ENCODE peak calls at places on chromosome 2, in nine cellular contexts. B is endodermal cell, T is nephron progenitor cell, D is A549, N is sigmoid colon, O is left ventricle myocardium inferior, U is neural crest cell, J is body of pancreas, F is GM13977. C is an unnamed sample.

GRCh38 chr2:28927878-28928277 is 33.4 kb downstream of the WDR43 start:
- DNase-seq in B (no peak), T (no peak), D (no peak), N (no peak), O (no peak), U (no peak), J (no peak), F (no peak), C (no peak)

GRCh38 chr2:19652811-19653210 is 249.0 kb downstream of the TTC32 start:
- DNase-seq in B (no peak), T (no peak), D (no peak), N (no peak), O (no peak), U (no peak), J (no peak), F (no peak), C (no peak)

GRCh38 chr2:156182132-156182531 is 150.4 kb downstream of the NR4A2 start:
- DNase-seq in B (no peak), T (no peak), D (peak), N (no peak), O (no peak), U (no peak), J (peak), F (no peak), C (no peak)

GRCh38 chr2:203786912-203787311 is 80.5 kb downstream of the CD28 start:
- DNase-seq in B (no peak), T (no peak), D (no peak), N (peak), O (peak), U (no peak), J (no peak), F (no peak), C (no peak)

GRCh38 chr2:232981356-232981755 is 31.7 kb downstream of the NGEF start:
- DNase-seq in B (peak), T (no peak), D (no peak), N (no peak), O (no peak), U (no peak), J (peak), F (no peak), C (no peak)

GRCh38 chr2:7694066-7695000 is 777.1 kb downstream of the RNF144A start:
- DNase-seq in B (no peak), T (no peak), D (no peak), N (no peak), O (no peak), U (no peak), J (no peak), F (no peak), C (no peak)

GRCh38 chr2:24382363-24383021 is 22.2 kb upstream of the ITSN2 start:
- DNase-seq in B (peak), T (peak), D (peak), N (peak), O (peak), U (peak), J (peak), F (peak), C (no peak)

GRCh38 chr2:174607989-174608865 is 10.6 kb upstream of the WIPF1 start:
- DNase-seq in B (no peak), T (no peak), D (no peak), N (no peak), O (no peak), U (no peak), J (no peak), F (peak), C (no peak)

GRCh38 chr2:202135111-202135874 is 62.2 kb downstream of the KIAA2012 start:
- DNase-seq in B (no peak), T (no peak), D (peak), N (peak), O (peak), U (no peak), J (peak), F (no peak), C (peak)

GRCh38 chr2:54604771-54605350 is 118.6 kb upstream of the EML6 start:
- DNase-seq in B (no peak), T (no peak), D (no peak), N (no peak), O (no peak), U (no peak), J (no peak), F (no peak), C (no peak)

GRCh38 chr2:108449410-108450200 is 599 bp downstream of the GCC2 start:
- DNase-seq in B (no peak), T (peak), D (peak), N (no peak), O (no peak), U (no peak), J (peak), F (peak), C (peak)

DNA sequence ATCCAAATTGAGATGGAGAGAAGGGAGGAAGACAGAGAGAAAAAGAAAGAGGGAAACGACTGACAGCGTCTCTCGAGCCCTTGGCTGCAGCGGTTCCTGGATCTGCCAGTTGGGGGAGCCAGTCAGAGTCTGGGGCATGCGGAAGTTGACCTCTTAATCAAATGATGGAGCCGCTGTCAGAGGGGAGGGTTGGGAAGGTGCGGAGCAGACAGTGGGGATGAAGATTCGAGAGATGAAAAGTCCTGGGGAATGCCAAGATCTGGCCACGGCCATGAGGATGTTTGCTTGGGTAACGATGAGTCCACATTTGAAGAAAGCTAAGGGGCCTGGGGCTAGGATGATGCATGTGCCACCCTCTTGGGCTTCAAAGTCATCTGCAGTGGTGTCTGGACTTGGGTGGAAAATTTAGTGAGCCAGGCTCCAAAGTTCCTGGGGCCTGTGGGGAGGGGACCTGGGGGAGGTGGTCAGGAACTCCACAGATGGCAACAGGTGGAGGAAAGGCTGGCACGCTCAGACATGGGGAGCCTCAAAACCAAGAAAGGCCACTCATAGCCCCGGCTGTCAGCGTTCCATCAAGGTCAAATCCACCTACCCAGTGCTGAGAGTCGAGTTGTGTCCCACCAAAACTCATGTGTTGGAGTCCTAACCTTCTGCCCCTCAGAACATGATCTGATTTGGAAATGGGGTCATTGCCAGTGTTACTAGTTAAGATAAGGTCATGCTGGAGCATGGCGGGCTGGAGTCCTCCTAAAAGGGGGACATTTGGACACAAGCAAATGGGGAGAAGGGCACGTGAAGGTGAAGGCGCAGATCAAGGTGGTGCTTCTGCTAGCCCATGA is 200.1 kb downstream of the NDUFA10 start:
- DNase-seq in B (peak), T (no peak), D (no peak), N (peak), O (peak), U (no peak), J (no peak), F (no peak), C (no peak)
- TF ChIP-seq CTCF in B (no peak), T (no peak), D (no peak), N (no peak), O (no peak), U (no peak), J (no peak), F (peak), C (no peak)

DNA sequence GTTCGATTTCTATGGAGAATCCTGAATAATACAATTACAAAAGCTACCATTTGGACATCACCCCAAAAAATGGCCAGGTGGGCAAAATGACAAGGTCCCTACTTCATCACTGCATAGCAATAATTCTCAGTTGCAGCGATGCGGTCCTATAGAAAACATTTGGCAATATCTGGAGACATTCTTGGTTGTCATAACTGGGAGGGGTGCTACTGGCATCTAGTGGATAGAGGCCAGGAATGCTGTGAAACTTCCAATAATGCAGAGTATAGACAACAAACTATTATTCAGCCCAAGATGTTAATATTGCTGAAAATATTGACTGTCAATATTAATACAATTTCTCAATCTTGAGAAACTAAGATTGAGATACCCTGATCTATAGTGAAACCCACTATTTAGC is 637.8 kb upstream of the PKDCC start:
- DNase-seq in B (no peak), T (no peak), D (no peak), N (no peak), O (no peak), U (no peak), J (no peak), F (no peak), C (no peak)
- TF ChIP-seq CTCF in B (no peak), T (no peak), D (no peak), N (no peak), O (no peak), U (no peak), J (no peak), F (no peak), C (no peak)

GRCh38 chr2:125745514-125745913 is 910.4 kb upstream of the GYPC start:
- DNase-seq in B (peak), T (peak), D (peak), N (no peak), O (no peak), U (peak), J (peak), F (no peak), C (no peak)
- TF ChIP-seq CTCF in B (peak), T (peak), D (no peak), N (no peak), O (peak), U (peak), J (peak), F (peak), C (no peak)

DNA sequence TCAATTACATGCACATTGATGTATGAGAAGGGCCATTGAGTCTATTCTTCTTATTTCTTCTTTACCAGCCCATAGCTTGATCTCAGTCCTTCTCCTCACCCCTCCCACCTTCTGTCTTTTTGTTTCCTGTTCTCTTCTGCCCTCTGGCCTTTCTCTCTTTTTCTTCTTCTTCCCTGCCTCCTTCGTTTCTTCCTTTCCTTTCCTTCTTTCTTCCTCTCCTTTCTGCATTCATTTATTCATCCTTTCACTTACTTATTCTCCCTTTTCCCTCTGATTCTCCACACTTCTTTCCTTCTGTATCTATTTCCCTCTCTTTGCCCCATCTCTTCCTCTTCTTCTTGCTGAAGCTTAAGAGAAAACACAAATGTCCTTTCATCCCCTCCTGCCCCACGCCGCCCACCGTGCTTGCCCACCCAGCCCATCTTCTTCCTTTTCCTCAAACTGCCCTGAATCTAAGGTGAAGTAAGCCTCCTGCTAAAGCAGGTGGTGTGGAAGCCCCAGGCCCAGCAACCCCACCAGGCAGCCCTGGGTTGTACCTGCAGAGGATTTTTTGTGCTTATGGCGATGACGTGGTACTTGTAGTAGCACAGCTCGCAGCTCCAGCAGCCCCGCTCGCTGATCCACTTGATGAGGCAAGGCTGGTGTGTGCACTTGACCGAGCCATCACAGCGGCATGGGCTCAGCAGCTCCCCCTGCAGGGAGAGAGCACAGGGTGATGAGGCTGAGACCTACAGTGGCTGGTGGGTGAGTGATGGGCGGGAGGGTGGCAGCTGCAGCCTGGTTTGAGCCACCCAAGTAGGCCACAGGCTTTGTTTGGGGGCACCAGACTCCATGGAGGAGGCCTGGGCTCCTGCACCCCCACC is 89.0 kb downstream of the MARCHF4 start:
- DNase-seq in B (peak), T (peak), D (peak), N (no peak), O (no peak), U (peak), J (peak), F (peak), C (no peak)
- TF ChIP-seq CTCF in B (peak), T (peak), D (peak), N (no peak), O (no peak), U (peak), J (no peak), F (peak), C (peak)

GRCh38 chr2:74497777-74498499 is 1.5 kb downstream of the LBX2 start:
- DNase-seq in B (peak), T (peak), D (no peak), N (no peak), O (no peak), U (no peak), J (peak), F (no peak), C (no peak)
- TF ChIP-seq CTCF in B (no peak), T (no peak), D (no peak), N (no peak), O (no peak), U (no peak), J (no peak), F (no peak), C (no peak)

C was measured in HFF-Myc.